ENCODE peak calls at places on chromosomes 6 and 20, in five cellular contexts. F is ascending aorta, V is GM13977, Q is suprapubic skin, C is D721Med. O is an unnamed sample.

GRCh38 chr20:16170406-16170971 is 402.8 kb downstream of the KIF16B start:
- DNase-seq in V (no peak), Q (no peak), C (no peak), F (no peak), O (no peak)

GRCh38 chr6:21087188-21087587 is 506.4 kb upstream of the SOX4 start:
- DNase-seq in V (no peak), F (no peak), Q (no peak), C (no peak), O (no peak)

GRCh38 chr20:20051767-20052073 is 546 bp downstream of the CRNKL1 start:
- DNase-seq in F (no peak), C (no peak), V (no peak), Q (no peak), O (no peak)

GRCh38 chr20:57389695-57390603 is 1.2 kb upstream of the RBM38 start:
- DNase-seq in F (peak; percentile 66), V (peak; percentile 75), Q (no peak), C (no peak), O (peak; percentile 54)

GRCh38 chr6:119312441-119312840 is 37.1 kb downstream of the MAN1A1 start:
- DNase-seq in C (no peak), V (no peak), F (no peak), Q (no peak), O (no peak)

GRCh38 chr6:52104979-52105378 is 17.6 kb upstream of the PKHD1 start:
- DNase-seq in V (no peak), F (no peak), Q (no peak), C (no peak), O (no peak)

GRCh38 chr20:19968488-19969073 is 48.6 kb upstream of the NAA20 start:
- DNase-seq in C (no peak), F (no peak), Q (no peak), V (no peak), O (no peak)

GRCh38 chr6:144582939-144583613 is 297.9 kb downstream of the UTRN start:
- DNase-seq in F (no peak), V (peak; percentile 30), C (no peak), Q (no peak), O (no peak)

GRCh38 chr20:4985658-4986057 is 15.7 kb downstream of the SLC23A2 start:
- DNase-seq in F (no peak), V (no peak), C (no peak), Q (no peak), O (no peak)

GRCh38 chr6:88115307-88115706 is 50.8 kb downstream of the CNR1 start:
- DNase-seq in Q (no peak), F (no peak), V (no peak), C (no peak), O (no peak)

GRCh38 chr6:7773914-7774313 is 48.0 kb downstream of the BMP6 start:
- DNase-seq in F (no peak), C (no peak), V (no peak), Q (no peak), O (no peak)

GRCh38 chr20:63657260-63657936 is 714 bp upstream of the RTEL1 start:
- DNase-seq in F (no peak), V (no peak), Q (no peak), C (no peak), O (no peak)

GRCh38 chr6:111605100-111605748 is 454 bp downstream of the TRAF3IP2 start:
- DNase-seq in Q (peak; percentile 94), V (peak; percentile 45), C (no peak), F (peak; percentile 93), O (no peak)

GRCh38 chr20:35661013-35661412 is 3.7 kb downstream of the CPNE1 start:
- DNase-seq in V (no peak), F (no peak), C (no peak), Q (no peak), O (no peak)

GRCh38 chr6:84018453-84019061 is 15.0 kb upstream of the MRAP2 start:
- DNase-seq in Q (no peak), F (no peak), V (no peak), C (no peak), O (no peak)

GRCh38 chr6:161135695-161136591 is 137.9 kb downstream of the AGPAT4 start:
- DNase-seq in V (no peak), F (no peak), Q (no peak), C (no peak), O (no peak)

GRCh38 chr6:141401168-141401567 is 731.6 kb upstream of the GJE1 start:
- DNase-seq in Q (no peak), F (no peak), C (no peak), V (no peak), O (no peak)

GRCh38 chr6:35489995-35490791 is 6.7 kb downstream of the TEAD3 start:
- DNase-seq in C (no peak), Q (no peak), F (peak; percentile 97), V (no peak), O (no peak)

GRCh38 chr6:37347177-37348145 is 6.3 kb upstream of the RNF8 start:
- DNase-seq in V (no peak), C (no peak), Q (no peak), F (no peak), O (no peak)

GRCh38 chr6:18514180-18514579 is 127.0 kb downstream of the RNF144B start:
- DNase-seq in V (no peak), Q (no peak), F (no peak), C (no peak), O (no peak)

GRCh38 chr20:41248371-41249024 is 69.0 kb downstream of the ZHX3 start:
- DNase-seq in Q (no peak), V (no peak), C (no peak), F (peak; percentile 81), O (no peak)

GRCh38 chr6:163296835-163297519 is 117.5 kb upstream of the QKI start:
- DNase-seq in F (no peak), V (no peak), C (no peak), Q (no peak), O (no peak)

GRCh38 chr6:12138377-12138776 is 126.3 kb downstream of the HIVEP1 start:
- DNase-seq in C (no peak), V (no peak), Q (no peak), F (no peak), O (no peak)

GRCh38 chr6:3915076-3915791 is 66.1 kb downstream of the FAM50B start:
- DNase-seq in C (no peak), V (no peak), Q (no peak), F (no peak), O (no peak)

GRCh38 chr20:54073288-54073687 is 2.9 kb upstream of the BCAS1 start:
- DNase-seq in F (no peak), Q (no peak), V (no peak), C (no peak), O (no peak)

GRCh38 chr20:63520939-63521601 is 505 bp downstream of the PPDPF start:
- DNase-seq in Q (peak; percentile 89), C (no peak), F (no peak), V (peak; percentile 94), O (peak; percentile 78)

GRCh38 chr20:43959079-43959919 is 44.6 kb downstream of the TOX2 start:
- DNase-seq in F (no peak), Q (no peak), V (no peak), C (no peak), O (peak; percentile 44)

GRCh38 chr6:170238741-170239565 is 51.9 kb downstream of the DLL1 start:
- DNase-seq in C (no peak), V (no peak), Q (peak; percentile 72), F (no peak), O (no peak)

GRCh38 chr20:17620371-17621228 is 50.7 kb downstream of the DSTN start:
- DNase-seq in Q (peak; percentile 74), C (no peak), V (peak; percentile 5), F (peak; percentile 63), O (peak; percentile 11)

GRCh38 chr20:1935696-1936366 is 40.6 kb downstream of the SIRPA start:
- DNase-seq in F (no peak), C (no peak), Q (no peak), V (no peak), O (no peak)

GRCh38 chr6:329888-330691 is 37.8 kb downstream of the DUSP22 start:
- DNase-seq in Q (no peak), F (no peak), C (no peak), V (no peak), O (no peak)
- TF ChIP-seq CTCF in Q (no peak), F (no peak), C (no peak), V (no peak), O (no peak)

GRCh38 chr20:25541676-25542075 is 43.7 kb downstream of the NINL start:
- DNase-seq in V (no peak), Q (no peak), C (no peak), F (no peak), O (no peak)

GRCh38 chr20:25538838-25539665 is 46.3 kb downstream of the NINL start:
- DNase-seq in V (no peak), F (no peak), C (no peak), Q (no peak), O (no peak)

GRCh38 chr20:25539742-25540201 is 45.6 kb downstream of the NINL start:
- DNase-seq in C (no peak), V (no peak), F (no peak), Q (no peak), O (no peak)

GRCh38 chr20:25537890-25538289 is 47.4 kb downstream of the NINL start:
- DNase-seq in C (no peak), Q (no peak), V (no peak), F (no peak), O (no peak)

GRCh38 chr20:25540273-25540672 is 45.1 kb downstream of the NINL start:
- DNase-seq in F (no peak), V (no peak), C (no peak), Q (no peak), O (no peak)
- TF ChIP-seq CTCF in F (peak; percentile 31), V (peak; percentile 6), C (peak; percentile 40), Q (peak; percentile 22), O (no peak)

GRCh38 chr20:33669224-33669623 is 2.5 kb downstream of the ACTL10 start:
- DNase-seq in C (no peak), V (no peak), F (no peak), Q (no peak), O (no peak)

GRCh38 chr20:33667245-33668086 is 723 bp downstream of the ACTL10 start:
- DNase-seq in F (peak; percentile 90), C (no peak), Q (no peak), V (no peak), O (peak; percentile 80)

GRCh38 chr20:33668791-33669155 is 2.0 kb downstream of the ACTL10 start:
- DNase-seq in F (no peak), V (no peak), C (no peak), Q (no peak), O (no peak)

GRCh38 chr20:33666293-33667244 is at the start of gene ACTL10:
- DNase-seq in V (peak; percentile 97), Q (peak; percentile 98), C (no peak), F (peak; percentile 99), O (peak; percentile 82)

DNA sequence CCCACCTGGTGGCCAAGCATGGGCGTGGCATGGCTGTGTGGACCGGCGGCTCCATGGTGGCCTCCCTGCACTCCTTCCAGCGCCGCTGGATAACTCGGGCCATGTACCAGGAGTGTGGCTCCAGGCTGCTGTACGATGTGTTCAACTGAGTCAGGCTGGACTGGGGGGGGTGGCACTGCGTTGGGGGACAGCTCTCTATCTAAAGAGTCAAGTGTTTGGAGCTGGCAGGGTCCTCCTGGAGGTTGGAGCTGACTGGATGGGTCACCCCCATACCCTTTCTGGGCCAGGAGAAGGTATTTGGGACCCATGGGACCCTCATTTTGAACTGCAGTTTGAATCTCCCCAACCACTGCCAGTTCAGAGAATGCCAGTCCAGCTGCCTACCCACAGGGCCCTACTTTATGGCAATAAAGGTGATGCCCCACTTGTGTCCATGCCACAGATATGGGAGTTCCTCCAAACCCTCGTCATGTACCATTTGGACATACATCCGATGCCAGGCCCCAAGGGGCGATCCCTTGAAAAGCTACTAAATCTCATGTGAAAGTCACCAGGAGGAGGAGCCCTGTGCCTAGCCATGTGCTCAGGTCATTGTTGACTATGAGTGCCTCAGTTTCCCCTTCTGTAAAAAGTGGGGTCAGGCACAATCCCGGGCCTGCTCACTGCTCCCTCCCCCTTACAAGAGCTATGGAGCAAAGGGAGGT is 1.5 kb downstream of the ACTL10 start:
- DNase-seq in Q (peak; percentile 91), C (peak; percentile 89), F (no peak), V (peak; percentile 92), O (no peak)
- TF ChIP-seq CTCF in Q (peak; percentile 90), C (peak; percentile 28), F (no peak), V (peak; percentile 99), O (peak; percentile 90)

GRCh38 chr6:95364016-95364604 is 213.2 kb upstream of the MANEA start:
- DNase-seq in V (peak; percentile 30), C (peak; percentile 13), F (no peak), Q (no peak), O (no peak)
- TF ChIP-seq CTCF in V (peak; percentile 47), C (peak; percentile 73), F (no peak), Q (peak; percentile 15), O (no peak)

O was measured in natural killer cell.